ENCODE peak calls at places on chromosomes 6 and 20, in nine cellular contexts. L is non-pigmented ciliary epithelial cell; O is midbrain; U is PC-9; V is MG63; K is substantia nigra; C is tibial artery; J is CD8-positive, alpha-beta T cell; Y is T-helper 17 cell. H is an unnamed sample.

GRCh38 chr20:24236204-24236603 is 233.2 kb upstream of the SYNDIG1 start:
- DNase-seq in V (no peak), J (no peak), C (no peak), L (no peak), K (no peak), U (no peak), O (no peak), Y (no peak), H (no peak)

GRCh38 chr20:6818033-6818808 is 50.7 kb downstream of the BMP2 start:
- DNase-seq in C (no peak), L (no peak), U (no peak), O (no peak), Y (no peak), V (no peak), J (no peak), K (no peak), H (no peak)

GRCh38 chr6:11999245-11999644 is 12.9 kb upstream of the HIVEP1 start:
- DNase-seq in J (no peak), L (no peak), O (no peak), C (no peak), V (no peak), K (no peak), U (no peak), Y (no peak), H (no peak)

GRCh38 chr20:44494681-44495080 is 19.0 kb downstream of the TTPAL start:
- DNase-seq in Y (no peak), J (no peak), V (peak), O (no peak), K (no peak), U (no peak), C (no peak), L (no peak), H (no peak)

GRCh38 chr6:118565317-118565960 is 17.3 kb downstream of the PLN start:
- DNase-seq in C (no peak), U (peak), V (no peak), Y (no peak), L (no peak), J (no peak), O (no peak), K (no peak), H (no peak)

GRCh38 chr6:30075987-30076311 is 380 bp upstream of the RNF39 start:
- DNase-seq in C (no peak), Y (no peak), V (no peak), O (no peak), J (no peak), L (no peak), U (peak), K (no peak), H (no peak)

GRCh38 chr6:33312361-33313104 is 1.3 kb downstream of the TAPBP start:
- DNase-seq in L (no peak), J (peak), Y (peak), V (peak), U (peak), K (peak), O (peak), C (peak), H (peak)

GRCh38 chr6:107075951-107076381 is 39.3 kb downstream of the BEND3 start:
- DNase-seq in U (no peak), J (no peak), C (no peak), L (no peak), K (no peak), V (peak), Y (no peak), O (peak), H (no peak)

GRCh38 chr20:14820771-14821170 is 483.4 kb upstream of the FLRT3 start:
- DNase-seq in O (no peak), U (no peak), L (no peak), C (no peak), Y (no peak), J (no peak), K (no peak), V (no peak), H (no peak)

H was measured in T follicular helper cell.